ENCODE peak calls at places on chromosomes 12 and 14, in eight cellular contexts. One of them, this sample, is unnamed.

GRCh38 chr14:73991097-73991496 is 28.0 kb downstream of the ENTPD5 start:
- DNase-seq in A549: no peak
- DNase-seq in endothelial cell of umbilical vein: no peak
- DNase-seq in stomach: no peak
- DNase-seq in NB4: no peak
- DNase-seq in transverse colon: no peak
- DNase-seq in HCT116: no peak
- DNase-seq in body of pancreas: no peak
- DNase-seq in this sample: no peak

GRCh38 chr12:127657036-127657435 is 609.9 kb upstream of the TMEM132C start:
- DNase-seq in A549: no peak
- DNase-seq in endothelial cell of umbilical vein: no peak
- DNase-seq in stomach: no peak
- DNase-seq in NB4: no peak
- DNase-seq in transverse colon: no peak
- DNase-seq in HCT116: no peak
- DNase-seq in body of pancreas: no peak
- DNase-seq in this sample: no peak

GRCh38 chr14:44112774-44113460 is 394.2 kb downstream of the FSCB start:
- DNase-seq in A549: no peak
- DNase-seq in endothelial cell of umbilical vein: no peak
- DNase-seq in stomach: no peak
- DNase-seq in NB4: no peak
- DNase-seq in transverse colon: no peak
- DNase-seq in HCT116: no peak
- DNase-seq in body of pancreas: no peak
- DNase-seq in this sample: no peak

GRCh38 chr12:52380271-52380694 is 5.2 kb downstream of the KRT84 start:
- DNase-seq in A549: peak; percentile 66
- DNase-seq in endothelial cell of umbilical vein: peak; percentile 20
- DNase-seq in stomach: peak; percentile 57
- DNase-seq in NB4: peak; percentile 39
- DNase-seq in transverse colon: peak; percentile 44
- DNase-seq in HCT116: no peak
- DNase-seq in body of pancreas: peak; percentile 61
- DNase-seq in this sample: peak; percentile 12

GRCh38 chr12:68815232-68815927 is 7.4 kb downstream of the MDM2 start:
- DNase-seq in A549: no peak
- DNase-seq in endothelial cell of umbilical vein: no peak
- DNase-seq in stomach: no peak
- DNase-seq in NB4: no peak
- DNase-seq in transverse colon: no peak
- DNase-seq in HCT116: no peak
- DNase-seq in body of pancreas: no peak
- DNase-seq in this sample: no peak

GRCh38 chr12:48852734-48853168 is 788 bp upstream of the DDX23 start:
- DNase-seq in A549: no peak
- DNase-seq in endothelial cell of umbilical vein: no peak
- DNase-seq in stomach: no peak
- DNase-seq in NB4: no peak
- DNase-seq in transverse colon: no peak
- DNase-seq in HCT116: no peak
- DNase-seq in body of pancreas: no peak
- DNase-seq in this sample: no peak

GRCh38 chr14:95359974-95360826 is 40.5 kb upstream of the CLMN start:
- DNase-seq in A549: no peak
- DNase-seq in endothelial cell of umbilical vein: no peak
- DNase-seq in stomach: peak; percentile 38
- DNase-seq in NB4: no peak
- DNase-seq in transverse colon: no peak
- DNase-seq in HCT116: no peak
- DNase-seq in body of pancreas: peak; percentile 42
- DNase-seq in this sample: no peak

GRCh38 chr12:18296909-18297280 is 35.6 kb downstream of the PIK3C2G start:
- DNase-seq in A549: no peak
- DNase-seq in endothelial cell of umbilical vein: no peak
- DNase-seq in stomach: no peak
- DNase-seq in NB4: no peak
- DNase-seq in transverse colon: no peak
- DNase-seq in HCT116: no peak
- DNase-seq in body of pancreas: no peak
- DNase-seq in this sample: no peak

GRCh38 chr14:85536835-85537195 is 6.9 kb downstream of the FLRT2 start:
- DNase-seq in A549: no peak
- DNase-seq in endothelial cell of umbilical vein: no peak
- DNase-seq in stomach: no peak
- DNase-seq in NB4: no peak
- DNase-seq in transverse colon: no peak
- DNase-seq in HCT116: no peak
- DNase-seq in body of pancreas: no peak
- DNase-seq in this sample: no peak

GRCh38 chr12:53298154-53298553 is 1.3 kb upstream of the MYG1 start:
- DNase-seq in A549: no peak
- DNase-seq in endothelial cell of umbilical vein: peak; percentile 42
- DNase-seq in stomach: no peak
- DNase-seq in NB4: peak; percentile 41
- DNase-seq in transverse colon: no peak
- DNase-seq in HCT116: no peak
- DNase-seq in body of pancreas: no peak
- DNase-seq in this sample: no peak

GRCh38 chr14:21467620-21468019 is 9.1 kb downstream of the RAB2B start:
- DNase-seq in A549: no peak
- DNase-seq in endothelial cell of umbilical vein: peak; percentile 99
- DNase-seq in stomach: no peak
- DNase-seq in NB4: no peak
- DNase-seq in transverse colon: no peak
- DNase-seq in HCT116: no peak
- DNase-seq in body of pancreas: no peak
- DNase-seq in this sample: no peak

GRCh38 chr14:77120771-77121743 is 20.5 kb downstream of the ZDHHC22 start:
- DNase-seq in A549: no peak
- DNase-seq in endothelial cell of umbilical vein: no peak
- DNase-seq in stomach: peak; percentile 53
- DNase-seq in NB4: no peak
- DNase-seq in transverse colon: peak; percentile 59
- DNase-seq in HCT116: no peak
- DNase-seq in body of pancreas: no peak
- DNase-seq in this sample: no peak

GRCh38 chr12:54132979-54133378 is 55.8 kb downstream of the SMUG1 start:
- DNase-seq in A549: no peak
- DNase-seq in endothelial cell of umbilical vein: no peak
- DNase-seq in stomach: peak; percentile 77
- DNase-seq in NB4: no peak
- DNase-seq in transverse colon: no peak
- DNase-seq in HCT116: no peak
- DNase-seq in body of pancreas: no peak
- DNase-seq in this sample: no peak

GRCh38 chr12:110183386-110183785 is 59.2 kb downstream of the IFT81 start:
- DNase-seq in A549: no peak
- DNase-seq in endothelial cell of umbilical vein: no peak
- DNase-seq in stomach: no peak
- DNase-seq in NB4: no peak
- DNase-seq in transverse colon: no peak
- DNase-seq in HCT116: no peak
- DNase-seq in body of pancreas: no peak
- DNase-seq in this sample: no peak

GRCh38 chr14:79051711-79052094 is 881.5 kb downstream of the NRXN3 start:
- DNase-seq in A549: no peak
- DNase-seq in endothelial cell of umbilical vein: no peak
- DNase-seq in stomach: no peak
- DNase-seq in NB4: no peak
- DNase-seq in transverse colon: no peak
- DNase-seq in HCT116: no peak
- DNase-seq in body of pancreas: no peak
- DNase-seq in this sample: no peak

GRCh38 chr12:57096099-57096572 is 7.2 kb downstream of the NAB2 start:
- DNase-seq in A549: no peak
- DNase-seq in endothelial cell of umbilical vein: no peak
- DNase-seq in stomach: no peak
- DNase-seq in NB4: no peak
- DNase-seq in transverse colon: no peak
- DNase-seq in HCT116: no peak
- DNase-seq in body of pancreas: no peak
- DNase-seq in this sample: no peak

GRCh38 chr12:1796515-1797010 is 23.8 kb upstream of the LRTM2 start:
- DNase-seq in A549: no peak
- DNase-seq in endothelial cell of umbilical vein: peak; percentile 11
- DNase-seq in stomach: peak; percentile 45
- DNase-seq in NB4: peak; percentile 86
- DNase-seq in transverse colon: peak; percentile 64
- DNase-seq in HCT116: no peak
- DNase-seq in body of pancreas: peak; percentile 42
- DNase-seq in this sample: no peak
- TF ChIP-seq POLR2A in A549: no peak
- TF ChIP-seq POLR2A in endothelial cell of umbilical vein: no peak
- TF ChIP-seq POLR2A in stomach: no peak
- TF ChIP-seq POLR2A in NB4: peak; percentile 7
- TF ChIP-seq POLR2A in transverse colon: no peak
- TF ChIP-seq POLR2A in HCT116: no peak
- TF ChIP-seq POLR2A in body of pancreas: peak; percentile 4
- TF ChIP-seq POLR2A in this sample: peak; percentile 67

DNA sequence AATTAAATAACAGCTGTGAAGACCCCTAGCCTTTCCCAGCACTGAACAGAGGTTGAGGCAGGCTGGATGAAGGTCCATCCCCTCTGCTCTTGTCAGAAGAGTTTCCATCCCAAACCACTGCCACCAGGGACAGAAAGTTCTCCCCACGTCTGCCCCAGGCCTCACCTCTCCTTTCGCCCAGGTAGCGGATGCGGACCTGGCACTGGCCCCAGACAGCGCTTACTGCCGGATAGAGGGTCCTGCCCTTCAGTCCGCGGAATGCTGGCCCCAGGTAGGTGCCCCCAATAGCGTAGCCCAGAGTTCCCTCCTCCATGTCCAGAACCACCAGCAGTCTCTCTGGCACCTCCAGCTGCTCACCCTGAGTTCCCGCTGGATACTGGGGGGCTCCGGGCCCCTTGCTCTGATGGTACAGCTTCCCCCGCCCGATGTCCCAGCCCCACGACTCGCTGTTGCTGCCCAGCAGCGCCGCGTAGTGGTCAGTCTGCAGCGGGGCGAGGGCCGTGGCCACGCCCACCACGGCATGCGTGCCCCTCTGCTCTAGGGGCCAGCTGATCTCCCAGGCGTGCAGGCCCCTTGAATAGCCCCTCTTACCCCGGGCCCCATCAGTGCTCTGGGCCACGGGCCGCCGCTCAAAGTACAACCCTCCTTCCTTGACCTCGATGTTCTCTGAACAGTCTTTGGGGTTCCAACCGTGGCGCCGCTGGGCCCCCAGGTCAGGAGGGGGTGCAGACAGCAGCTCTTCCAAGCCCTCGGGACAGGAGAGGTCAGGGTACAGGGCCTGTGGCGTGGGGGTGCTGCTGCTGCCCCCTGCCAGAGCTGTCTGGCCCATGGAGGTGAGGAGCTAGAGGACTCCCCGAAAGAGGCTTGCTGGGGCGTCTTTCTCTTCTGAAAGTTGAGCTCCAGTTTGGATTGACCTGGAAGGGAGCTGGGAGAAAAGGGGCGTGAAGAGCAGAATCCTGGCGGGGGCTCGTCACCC is 742 bp downstream of the SPSB2 start:
- DNase-seq in A549: peak; percentile 81
- DNase-seq in endothelial cell of umbilical vein: peak; percentile 82
- DNase-seq in stomach: peak; percentile 88
- DNase-seq in NB4: peak; percentile 83
- DNase-seq in transverse colon: peak; percentile 91
- DNase-seq in HCT116: peak; percentile 49
- DNase-seq in body of pancreas: peak; percentile 87
- DNase-seq in this sample: peak; percentile 90
- TF ChIP-seq POLR2A in A549: peak; percentile 59
- TF ChIP-seq POLR2A in endothelial cell of umbilical vein: peak; percentile 65
- TF ChIP-seq POLR2A in stomach: no peak
- TF ChIP-seq POLR2A in NB4: peak; percentile 31
- TF ChIP-seq POLR2A in transverse colon: no peak
- TF ChIP-seq POLR2A in HCT116: no peak
- TF ChIP-seq POLR2A in body of pancreas: no peak
- TF ChIP-seq POLR2A in this sample: no peak

GRCh38 chr14:103346286-103346685 is 12.2 kb downstream of the EIF5 start:
- DNase-seq in A549: no peak
- DNase-seq in endothelial cell of umbilical vein: no peak
- DNase-seq in stomach: no peak
- DNase-seq in NB4: no peak
- DNase-seq in transverse colon: no peak
- DNase-seq in HCT116: no peak
- DNase-seq in body of pancreas: no peak
- DNase-seq in this sample: no peak

GRCh38 chr14:103341250-103342129 is 7.5 kb downstream of the EIF5 start:
- DNase-seq in A549: no peak
- DNase-seq in endothelial cell of umbilical vein: no peak
- DNase-seq in stomach: no peak
- DNase-seq in NB4: no peak
- DNase-seq in transverse colon: no peak
- DNase-seq in HCT116: no peak
- DNase-seq in body of pancreas: no peak
- DNase-seq in this sample: peak; percentile 59

GRCh38 chr14:103343164-103343879 is 9.3 kb downstream of the EIF5 start:
- DNase-seq in A549: no peak
- DNase-seq in endothelial cell of umbilical vein: no peak
- DNase-seq in stomach: no peak
- DNase-seq in NB4: no peak
- DNase-seq in transverse colon: no peak
- DNase-seq in HCT116: no peak
- DNase-seq in body of pancreas: no peak
- DNase-seq in this sample: peak; percentile 87

GRCh38 chr14:103347091-103347815 is 13.2 kb downstream of the EIF5 start:
- DNase-seq in A549: no peak
- DNase-seq in endothelial cell of umbilical vein: no peak
- DNase-seq in stomach: no peak
- DNase-seq in NB4: no peak
- DNase-seq in transverse colon: no peak
- DNase-seq in HCT116: no peak
- DNase-seq in body of pancreas: peak; percentile 50
- DNase-seq in this sample: no peak

GRCh38 chr14:103343905-103344797 is 10.1 kb downstream of the EIF5 start:
- DNase-seq in A549: no peak
- DNase-seq in endothelial cell of umbilical vein: no peak
- DNase-seq in stomach: no peak
- DNase-seq in NB4: no peak
- DNase-seq in transverse colon: no peak
- DNase-seq in HCT116: no peak
- DNase-seq in body of pancreas: no peak
- DNase-seq in this sample: no peak
- TF ChIP-seq POLR2A in A549: no peak
- TF ChIP-seq POLR2A in endothelial cell of umbilical vein: peak; percentile 1
- TF ChIP-seq POLR2A in stomach: no peak
- TF ChIP-seq POLR2A in NB4: no peak
- TF ChIP-seq POLR2A in transverse colon: no peak
- TF ChIP-seq POLR2A in HCT116: no peak
- TF ChIP-seq POLR2A in body of pancreas: no peak
- TF ChIP-seq POLR2A in this sample: no peak

DNA sequence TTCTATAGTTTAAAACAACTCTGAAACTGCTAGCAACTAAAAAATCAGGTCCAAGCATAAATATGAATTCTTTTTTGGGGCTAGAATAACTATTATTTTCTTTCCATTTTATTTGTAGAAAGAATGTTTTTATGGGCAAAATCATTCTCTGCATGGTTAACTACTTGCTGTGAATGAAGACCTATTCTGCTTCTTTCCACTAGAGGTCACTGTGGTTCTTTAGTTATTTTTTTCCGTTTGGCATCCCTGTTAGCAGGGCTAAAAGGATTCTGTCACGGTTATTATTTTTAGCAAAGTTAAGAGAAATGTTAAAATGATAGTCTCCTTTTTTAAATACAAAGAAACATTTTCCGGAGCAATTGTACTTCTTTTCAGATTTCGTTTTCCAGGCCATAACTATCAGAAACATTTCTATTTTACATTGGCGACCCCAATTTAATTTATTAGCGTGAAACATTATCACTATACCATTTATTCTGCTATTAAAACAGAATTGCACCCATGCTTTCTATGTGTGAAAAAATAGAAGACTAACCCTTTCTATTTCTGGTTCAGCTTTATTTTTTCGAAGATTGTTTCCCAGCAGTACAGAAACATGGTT is 404.8 kb downstream of the ATP23 start:
- DNase-seq in A549: peak; percentile 46
- DNase-seq in endothelial cell of umbilical vein: peak; percentile 58
- DNase-seq in stomach: no peak
- DNase-seq in NB4: peak; percentile 43
- DNase-seq in transverse colon: no peak
- DNase-seq in HCT116: peak; percentile 12
- DNase-seq in body of pancreas: no peak
- DNase-seq in this sample: peak; percentile 55
- TF ChIP-seq POLR2A in A549: no peak
- TF ChIP-seq POLR2A in endothelial cell of umbilical vein: no peak
- TF ChIP-seq POLR2A in stomach: no peak
- TF ChIP-seq POLR2A in NB4: no peak
- TF ChIP-seq POLR2A in transverse colon: no peak
- TF ChIP-seq POLR2A in HCT116: no peak
- TF ChIP-seq POLR2A in body of pancreas: no peak
- TF ChIP-seq POLR2A in this sample: no peak